ENCODE peak calls at places on chromosomes 12 and 14, in four cellular contexts. R is LoVo, F is left ventricle myocardium inferior, A is SJCRH30. W is an unnamed sample.

GRCh38 chr12:56469007-56469930 is 891 bp downstream of the SPRYD4 start:
- DNase-seq in R (peak), F (no peak), A (no peak), W (no peak)

GRCh38 chr14:51865953-51866747 is 5.7 kb downstream of the GNG2 start:
- DNase-seq in R (no peak), F (no peak), A (no peak), W (no peak)

GRCh38 chr12:75658286-75658685 is 146.9 kb upstream of the KRR1 start:
- DNase-seq in R (no peak), F (no peak), A (no peak), W (no peak)

GRCh38 chr14:35898217-35898775 is 72.2 kb downstream of the BRMS1L start:
- DNase-seq in R (no peak), F (no peak), A (no peak), W (no peak)

GRCh38 chr14:36583242-36584166 is 1.1 kb upstream of the NKX2-8 start:
- DNase-seq in R (no peak), F (no peak), A (no peak), W (no peak)

GRCh38 chr12:122880668-122881067 is 15.3 kb downstream of the VPS37B start:
- DNase-seq in R (no peak), F (no peak), A (peak), W (no peak)

GRCh38 chr12:14946856-14947255 is 8.5 kb upstream of the ERP27 start:
- DNase-seq in R (no peak), F (no peak), A (no peak), W (no peak)

GRCh38 chr14:68245146-68246073 is 425.8 kb downstream of the RAD51B start:
- DNase-seq in R (peak), F (no peak), A (peak), W (no peak)

GRCh38 chr12:49582201-49582600 is 14.3 kb upstream of the MCRS1 start:
- DNase-seq in R (no peak), F (no peak), A (no peak), W (no peak)

GRCh38 chr12:120066341-120066740 is 50.2 kb downstream of the RAB35 start:
- DNase-seq in R (no peak), F (no peak), A (no peak), W (no peak)

GRCh38 chr14:23043749-23044148 is 1.7 kb downstream of the PSMB11 start:
- DNase-seq in R (no peak), F (no peak), A (no peak), W (no peak)